ENCODE peak calls at places on chromosomes 13 and 19, in six cellular contexts. V, T, N, P, E and U are unnamed samples.

GRCh38 chr13:101231751-101232428 is 184.4 kb downstream of the NALCN start:
- DNase-seq in N (no peak), P (peak; percentile 46), T (no peak), E (no peak), V (no peak), U (no peak)

GRCh38 chr13:48273346-48273745 is 30.2 kb upstream of the RB1 start:
- DNase-seq in E (no peak), N (no peak), P (no peak), V (no peak), T (no peak), U (no peak)

GRCh38 chr19:47430041-47430802 is 10.9 kb upstream of the MEIS3 start:
- DNase-seq in P (peak; percentile 38), E (no peak), T (no peak), V (peak; percentile 70), N (peak; percentile 66), U (peak; percentile 18)

GRCh38 chr19:13902993-13903555 is 2.8 kb downstream of the BRME1 start:
- DNase-seq in P (no peak), V (no peak), E (no peak), N (no peak), T (peak; percentile 63), U (peak; percentile 85)

GRCh38 chr13:79995334-79995733 is 345.6 kb downstream of the SPRY2 start:
- DNase-seq in N (no peak), E (no peak), T (no peak), P (peak; percentile 85), V (no peak), U (no peak)

GRCh38 chr13:66205807-66206206 is 1024.3 kb downstream of the PCDH9 start:
- DNase-seq in V (no peak), N (no peak), P (no peak), E (no peak), T (no peak), U (no peak)

GRCh38 chr13:76425930-76426329 is 460.3 kb downstream of the KCTD12 start:
- DNase-seq in N (no peak), P (peak; percentile 76), E (no peak), T (no peak), V (no peak), U (no peak)

GRCh38 chr13:95100525-95101121 is 200.6 kb downstream of the ABCC4 start:
- DNase-seq in P (peak; percentile 84), V (no peak), N (no peak), T (no peak), E (no peak), U (no peak)